ENCODE peak calls at places on chromosomes 2 and 18, in seven cellular contexts. One of them, this sample, is unnamed.

GRCh38 chr2:152920846-152921245 is 202.4 kb downstream of the ARL6IP6 start:
- DNase-seq in C1 segment of cervical spinal cord: no peak
- DNase-seq in body of pancreas: no peak
- DNase-seq in AG08395: no peak
- DNase-seq in cerebellar cortex: no peak
- DNase-seq in heart left ventricle: no peak
- DNase-seq in activated T-cell treated with anti-CD3 and anti-CD28 coated beads for 48 hours: no peak
- DNase-seq in this sample: no peak

GRCh38 chr2:131039535-131039907 is 53.7 kb downstream of the FAM168B start:
- DNase-seq in C1 segment of cervical spinal cord: peak; percentile 35
- DNase-seq in body of pancreas: no peak
- DNase-seq in AG08395: no peak
- DNase-seq in cerebellar cortex: no peak
- DNase-seq in heart left ventricle: no peak
- DNase-seq in activated T-cell treated with anti-CD3 and anti-CD28 coated beads for 48 hours: no peak
- DNase-seq in this sample: no peak

GRCh38 chr2:129847043-129847442 is 132.4 kb upstream of the RAB6C start:
- DNase-seq in C1 segment of cervical spinal cord: no peak
- DNase-seq in body of pancreas: no peak
- DNase-seq in AG08395: no peak
- DNase-seq in cerebellar cortex: no peak
- DNase-seq in heart left ventricle: no peak
- DNase-seq in activated T-cell treated with anti-CD3 and anti-CD28 coated beads for 48 hours: no peak
- DNase-seq in this sample: no peak

GRCh38 chr2:71667256-71668182 is 214.2 kb downstream of the DYSF start:
- DNase-seq in C1 segment of cervical spinal cord: no peak
- DNase-seq in body of pancreas: no peak
- DNase-seq in AG08395: no peak
- DNase-seq in cerebellar cortex: no peak
- DNase-seq in heart left ventricle: no peak
- DNase-seq in activated T-cell treated with anti-CD3 and anti-CD28 coated beads for 48 hours: no peak
- DNase-seq in this sample: no peak

GRCh38 chr2:38978908-38979307 is 89.2 kb downstream of the ARHGEF33 start:
- DNase-seq in C1 segment of cervical spinal cord: no peak
- DNase-seq in body of pancreas: no peak
- DNase-seq in AG08395: no peak
- DNase-seq in cerebellar cortex: no peak
- DNase-seq in heart left ventricle: no peak
- DNase-seq in activated T-cell treated with anti-CD3 and anti-CD28 coated beads for 48 hours: no peak
- DNase-seq in this sample: no peak

GRCh38 chr2:10141736-10142639 is 19.4 kb downstream of the RRM2 start:
- DNase-seq in C1 segment of cervical spinal cord: no peak
- DNase-seq in body of pancreas: peak; percentile 53
- DNase-seq in AG08395: no peak
- DNase-seq in cerebellar cortex: peak; percentile 31
- DNase-seq in heart left ventricle: no peak
- DNase-seq in activated T-cell treated with anti-CD3 and anti-CD28 coated beads for 48 hours: no peak
- DNase-seq in this sample: peak; percentile 23

GRCh38 chr2:129318581-129319421 is 660.7 kb upstream of the RAB6C start:
- DNase-seq in C1 segment of cervical spinal cord: no peak
- DNase-seq in body of pancreas: no peak
- DNase-seq in AG08395: no peak
- DNase-seq in cerebellar cortex: no peak
- DNase-seq in heart left ventricle: no peak
- DNase-seq in activated T-cell treated with anti-CD3 and anti-CD28 coated beads for 48 hours: no peak
- DNase-seq in this sample: no peak

GRCh38 chr2:27323592-27324285 is 842 bp upstream of the MPV17 start:
- DNase-seq in C1 segment of cervical spinal cord: no peak
- DNase-seq in body of pancreas: no peak
- DNase-seq in AG08395: no peak
- DNase-seq in cerebellar cortex: no peak
- DNase-seq in heart left ventricle: no peak
- DNase-seq in activated T-cell treated with anti-CD3 and anti-CD28 coated beads for 48 hours: no peak
- DNase-seq in this sample: no peak

GRCh38 chr2:217886720-217887309 is 116.0 kb downstream of the TNS1 start:
- DNase-seq in C1 segment of cervical spinal cord: peak; percentile 23
- DNase-seq in body of pancreas: peak; percentile 80
- DNase-seq in AG08395: peak; percentile 85
- DNase-seq in cerebellar cortex: peak; percentile 68
- DNase-seq in heart left ventricle: peak; percentile 79
- DNase-seq in activated T-cell treated with anti-CD3 and anti-CD28 coated beads for 48 hours: peak; percentile 47
- DNase-seq in this sample: peak; percentile 61

GRCh38 chr2:227154976-227155375 is 9.0 kb downstream of the COL4A4 start:
- DNase-seq in C1 segment of cervical spinal cord: no peak
- DNase-seq in body of pancreas: peak; percentile 25
- DNase-seq in AG08395: no peak
- DNase-seq in cerebellar cortex: no peak
- DNase-seq in heart left ventricle: peak; percentile 48
- DNase-seq in activated T-cell treated with anti-CD3 and anti-CD28 coated beads for 48 hours: no peak
- DNase-seq in this sample: no peak

GRCh38 chr18:3458952-3459853 is 9.2 kb downstream of the TGIF1 start:
- DNase-seq in C1 segment of cervical spinal cord: no peak
- DNase-seq in body of pancreas: no peak
- DNase-seq in AG08395: no peak
- DNase-seq in cerebellar cortex: no peak
- DNase-seq in heart left ventricle: no peak
- DNase-seq in activated T-cell treated with anti-CD3 and anti-CD28 coated beads for 48 hours: no peak
- DNase-seq in this sample: no peak